ENCODE peak calls at places on chromosome 3, in five cellular contexts. O, F, Q, X and H are unnamed samples.

GRCh38 chr3:89059201-89059600 is 48.2 kb upstream of the EPHA3 start:
- ATAC-seq in O (no peak), Q (no peak), F (peak), X (no peak), H (no peak)

GRCh38 chr3:176650478-176650877 is 546.8 kb downstream of the TBL1XR1 start:
- ATAC-seq in X (no peak), Q (no peak), O (no peak), F (no peak), H (no peak)

GRCh38 chr3:58824285-58824684 is 157.7 kb upstream of the FAM3D start:
- ATAC-seq in X (no peak), F (peak), O (no peak), Q (no peak), H (no peak)

GRCh38 chr3:34678580-34678979 is 880.1 kb downstream of the PDCD6IP start:
- ATAC-seq in O (no peak), F (peak), Q (no peak), X (no peak), H (no peak)

GRCh38 chr3:4245671-4246070 is 57.5 kb upstream of the SETMAR start:
- ATAC-seq in F (no peak), X (no peak), O (no peak), Q (no peak), H (no peak)

GRCh38 chr3:129040579-129041300 is 19.8 kb upstream of the GP9 start:
- ATAC-seq in X (no peak), O (no peak), Q (no peak), F (no peak), H (no peak)

GRCh38 chr3:122577409-122578028 is at the start of gene PARP15:
- ATAC-seq in F (peak), O (peak), X (peak), Q (peak), H (no peak)

GRCh38 chr3:174767406-174767805 is 91.7 kb upstream of the NAALADL2 start:
- ATAC-seq in F (no peak), O (no peak), X (no peak), Q (no peak), H (no peak)

GRCh38 chr3:196463478-196463756 is 31.2 kb upstream of the UBXN7 start:
- ATAC-seq in O (no peak), Q (no peak), X (no peak), F (no peak), H (no peak)

GRCh38 chr3:98532709-98533571 is 1.2 kb downstream of the GPR15 start:
- ATAC-seq in O (no peak), F (no peak), X (no peak), Q (no peak), H (no peak)

GRCh38 chr3:151501905-151502615 is 41.2 kb upstream of the IGSF10 start:
- ATAC-seq in F (no peak), O (no peak), Q (no peak), X (no peak), H (no peak)

GRCh38 chr3:197331131-197331530 is 32.7 kb upstream of the DLG1 start:
- ATAC-seq in Q (no peak), F (no peak), O (no peak), X (no peak), H (no peak)

GRCh38 chr3:142244056-142244455 is 18.7 kb upstream of the GK5 start:
- ATAC-seq in F (no peak), O (no peak), X (no peak), Q (no peak), H (no peak)

GRCh38 chr3:165624761-165625160 is 212.5 kb downstream of the BCHE start:
- ATAC-seq in Q (no peak), O (no peak), X (no peak), F (no peak), H (no peak)

GRCh38 chr3:106197532-106198187 is 328.8 kb upstream of the CBLB start:
- ATAC-seq in O (no peak), X (no peak), Q (no peak), F (no peak), H (peak)

GRCh38 chr3:186985713-186986364 is 55.5 kb downstream of the ST6GAL1 start:
- ATAC-seq in O (peak), Q (peak), X (no peak), F (peak), H (no peak)

GRCh38 chr3:180180795-180181194 is 144.1 kb upstream of the PEX5L start:
- ATAC-seq in Q (no peak), F (no peak), X (no peak), O (no peak), H (no peak)

GRCh38 chr3:69288161-69288895 is 97.6 kb downstream of the FRMD4B start:
- ATAC-seq in F (no peak), O (no peak), Q (no peak), X (peak), H (peak)

GRCh38 chr3:107525101-107525953 is 2.6 kb downstream of the BBX start:
- ATAC-seq in Q (peak), X (peak), F (peak), O (peak), H (peak)